ENCODE peak calls at places on chromosomes 2 and 18, in nine cellular contexts. U is AG04450; I is small intestine; M is amniotic stem cell; C is kidney; J is SK-MEL-5; Y is NCI-H2081; N is naive thymus-derived CD4-positive, alpha-beta T cell; Q is CD4-positive, alpha-beta memory T cell. L is an unnamed sample.

GRCh38 chr2:224819075-224819474 is 102.9 kb upstream of the CCDC195 start:
- DNase-seq in U (no peak), I (no peak), M (no peak), C (no peak), J (no peak), Y (peak), N (no peak), Q (no peak), L (no peak)

GRCh38 chr18:39647627-39648502 is 2082.3 kb upstream of the CELF4 start:
- DNase-seq in U (peak), I (no peak), M (no peak), C (no peak), J (peak), Y (peak), N (no peak), Q (no peak), L (peak)

GRCh38 chr18:28080876-28081300 is 96.0 kb downstream of the CDH2 start:
- DNase-seq in U (no peak), I (no peak), M (no peak), C (no peak), J (no peak), Y (no peak), N (no peak), Q (no peak), L (no peak)

GRCh38 chr18:78133729-78134128 is 845.9 kb upstream of the SALL3 start:
- DNase-seq in U (no peak), I (no peak), M (no peak), C (no peak), J (no peak), Y (no peak), N (no peak), Q (no peak), L (no peak)

GRCh38 chr18:67135981-67136380 is 380.5 kb downstream of the DSEL start:
- DNase-seq in U (no peak), I (no peak), M (no peak), C (no peak), J (no peak), Y (peak), N (no peak), Q (no peak), L (no peak)

GRCh38 chr18:13291745-13292447 is 73.3 kb downstream of the LDLRAD4 start:
- DNase-seq in U (no peak), I (no peak), M (no peak), C (no peak), J (no peak), Y (no peak), N (no peak), Q (no peak), L (no peak)

GRCh38 chr2:239275037-239275685 is 125.7 kb downstream of the HDAC4 start:
- DNase-seq in U (peak), I (peak), M (peak), C (peak), J (peak), Y (no peak), N (peak), Q (peak), L (peak)

GRCh38 chr18:45962461-45962860 is 4.7 kb downstream of the EPG5 start:
- DNase-seq in U (no peak), I (peak), M (no peak), C (no peak), J (peak), Y (no peak), N (peak), Q (peak), L (peak)

GRCh38 chr2:99811544-99811943 is 321.7 kb upstream of the REV1 start:
- DNase-seq in U (peak), I (no peak), M (peak), C (no peak), J (no peak), Y (no peak), N (no peak), Q (no peak), L (no peak)

GRCh38 chr2:67054725-67055124 is 342.4 kb upstream of the ETAA1 start:
- DNase-seq in U (no peak), I (no peak), M (no peak), C (no peak), J (no peak), Y (no peak), N (no peak), Q (no peak), L (no peak)

GRCh38 chr18:25464211-25464610 is 112.2 kb upstream of the ZNF521 start:
- DNase-seq in U (peak), I (no peak), M (no peak), C (no peak), J (no peak), Y (no peak), N (no peak), Q (no peak), L (no peak)

GRCh38 chr2:54099834-54100595 is 15.4 kb upstream of the ACYP2 start:
- DNase-seq in U (no peak), I (no peak), M (no peak), C (no peak), J (no peak), Y (no peak), N (no peak), Q (no peak), L (no peak)

GRCh38 chr2:144548532-144549191 is 28.7 kb upstream of the ZEB2 start:
- DNase-seq in U (no peak), I (peak), M (no peak), C (no peak), J (no peak), Y (no peak), N (no peak), Q (peak), L (no peak)

GRCh38 chr18:74625157-74625556 is 27.5 kb downstream of the ZNF407 start:
- DNase-seq in U (no peak), I (no peak), M (no peak), C (no peak), J (no peak), Y (peak), N (no peak), Q (no peak), L (no peak)